ENCODE peak calls at places on chromosomes 2 and 18, in four cellular contexts. Y, T, C and Q are unnamed samples.

GRCh38 chr2:238523158-238524110 is 96.7 kb downstream of the ASB1 start:
- DNase-seq in Y (peak), T (no peak), C (peak), Q (peak)

GRCh38 chr2:53452957-53453748 is 314.5 kb upstream of the CHAC2 start:
- DNase-seq in Y (no peak), T (no peak), C (no peak), Q (no peak)

GRCh38 chr2:202378001-202378400 is 1.9 kb downstream of the BMPR2 start:
- DNase-seq in Y (no peak), T (no peak), C (no peak), Q (no peak)

GRCh38 chr2:190655570-190655969 is 6.7 kb downstream of the NAB1 start:
- DNase-seq in Y (no peak), T (no peak), C (no peak), Q (no peak)

GRCh38 chr2:120344214-120344990 is 1.5 kb upstream of the INHBB start:
- DNase-seq in Y (no peak), T (no peak), C (no peak), Q (peak)

GRCh38 chr18:76098728-76099514 is 396.1 kb downstream of the ZNF516 start:
- DNase-seq in Y (no peak), T (no peak), C (no peak), Q (no peak)

GRCh38 chr2:104434363-104434792 is 419.5 kb upstream of the POU3F3 start:
- DNase-seq in Y (peak), T (no peak), C (no peak), Q (no peak)

GRCh38 chr18:48124857-48125626 is 194.6 kb upstream of the SMAD2 start:
- DNase-seq in Y (no peak), T (no peak), C (no peak), Q (no peak)

GRCh38 chr18:63161728-63162195 is 157.8 kb downstream of the BCL2 start:
- DNase-seq in Y (no peak), T (peak), C (peak), Q (no peak)

GRCh38 chr2:12484536-12485115 is 232.1 kb upstream of the TRIB2 start:
- DNase-seq in Y (no peak), T (no peak), C (no peak), Q (no peak)

GRCh38 chr2:178756343-178756742 is 50.9 kb downstream of the TTN start:
- DNase-seq in Y (no peak), T (no peak), C (no peak), Q (no peak)

GRCh38 chr2:21773168-21773567 is 649.4 kb downstream of the TDRD15 start:
- DNase-seq in Y (no peak), T (no peak), C (no peak), Q (no peak)

DNA sequence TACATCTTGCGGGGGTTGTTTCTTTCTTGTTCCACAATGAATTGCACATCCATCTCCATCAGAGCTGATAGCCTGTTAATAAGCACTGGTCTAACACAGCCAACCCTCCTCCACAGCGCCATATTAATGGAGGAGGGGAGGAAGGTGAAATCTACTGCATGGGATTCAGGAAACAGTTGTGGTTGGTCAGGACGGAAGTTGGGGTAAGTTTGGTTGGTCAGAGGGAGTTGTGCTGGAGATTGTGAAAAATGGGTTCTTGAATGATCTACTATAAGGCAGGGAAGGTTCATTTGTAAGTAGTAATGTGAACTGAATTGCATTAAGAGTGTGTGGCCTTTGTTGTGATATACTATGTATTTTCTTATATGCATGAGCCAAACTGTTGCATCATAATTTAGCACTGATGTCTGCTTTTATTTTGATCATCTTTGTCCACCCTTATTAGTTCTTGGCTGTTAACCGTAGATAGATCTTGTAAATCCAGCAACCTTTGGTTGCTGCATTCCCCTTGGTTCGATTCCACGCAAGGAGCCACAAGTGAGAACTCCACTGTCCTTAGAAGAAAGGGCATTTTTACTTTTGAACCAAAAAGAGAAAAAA is 150.6 kb upstream of the MAPRE2 start:
- DNase-seq in Y (no peak), T (no peak), C (no peak), Q (peak)
- TF ChIP-seq CTCF in Y (no peak), T (no peak), C (no peak), Q (no peak)

GRCh38 chr2:224577541-224577940 is 7.6 kb downstream of the CUL3 start:
- DNase-seq in Y (no peak), T (no peak), C (no peak), Q (no peak)

GRCh38 chr2:224579411-224579810 is 5.8 kb downstream of the CUL3 start:
- DNase-seq in Y (no peak), T (no peak), C (no peak), Q (no peak)

GRCh38 chr2:224574423-224575084 is 10.6 kb downstream of the CUL3 start:
- DNase-seq in Y (no peak), T (no peak), C (no peak), Q (no peak)

GRCh38 chr2:224573724-224574123 is 11.4 kb downstream of the CUL3 start:
- DNase-seq in Y (no peak), T (no peak), C (no peak), Q (no peak)

GRCh38 chr2:224576098-224576715 is 9.0 kb downstream of the CUL3 start:
- DNase-seq in Y (no peak), T (no peak), C (no peak), Q (no peak)
- H3K4me3 ChIP-seq in Y (no peak), T (no peak), C (no peak), Q (no peak)

GRCh38 chr2:42133771-42134195 is 35.4 kb upstream of the EML4 start:
- DNase-seq in Y (no peak), T (no peak), C (no peak), Q (no peak)

GRCh38 chr2:42129947-42130346 is 39.2 kb upstream of the EML4 start:
- DNase-seq in Y (no peak), T (no peak), C (no peak), Q (no peak)

GRCh38 chr2:42132066-42132965 is 36.8 kb upstream of the EML4 start:
- DNase-seq in Y (no peak), T (no peak), C (no peak), Q (no peak)

GRCh38 chr2:42135381-42136312 is 33.5 kb upstream of the EML4 start:
- DNase-seq in Y (no peak), T (no peak), C (peak), Q (no peak)

DNA sequence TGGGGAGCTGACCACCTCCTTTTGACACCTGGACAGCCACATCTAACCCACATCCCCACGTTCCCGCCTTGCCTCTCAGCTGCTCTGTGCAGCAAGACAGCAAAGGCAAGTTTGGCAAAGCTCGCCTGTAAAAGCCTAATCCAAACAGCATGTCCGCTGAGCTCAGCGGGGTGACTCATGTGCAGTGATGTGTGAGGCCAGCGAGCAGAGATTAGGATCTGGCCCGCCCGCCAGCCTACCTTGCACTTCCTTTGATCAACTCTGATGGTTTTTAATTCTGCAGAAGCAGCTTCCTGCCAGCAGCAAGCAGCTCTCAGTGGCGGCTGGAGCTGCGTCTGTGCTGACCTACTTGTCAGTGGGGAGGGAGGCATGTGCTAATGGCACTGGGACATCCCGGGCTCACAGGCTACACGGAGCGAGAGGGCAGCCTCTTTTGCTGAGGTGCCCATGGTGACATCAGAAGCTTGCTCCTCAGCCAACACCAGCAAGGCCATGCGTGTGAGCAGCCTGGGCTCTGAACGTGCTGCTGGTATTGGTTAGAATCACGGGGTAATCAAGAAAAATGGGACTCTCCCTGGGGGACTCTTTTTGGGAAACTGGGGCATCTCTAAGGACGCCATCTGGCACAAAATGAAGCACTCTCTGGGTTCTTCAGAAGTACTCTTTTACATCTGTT is 36.0 kb upstream of the EML4 start:
- DNase-seq in Y (no peak), T (peak), C (peak), Q (peak)
- TF ChIP-seq GABPA in Y (no peak), T (peak), C (no peak), Q (no peak)

DNA sequence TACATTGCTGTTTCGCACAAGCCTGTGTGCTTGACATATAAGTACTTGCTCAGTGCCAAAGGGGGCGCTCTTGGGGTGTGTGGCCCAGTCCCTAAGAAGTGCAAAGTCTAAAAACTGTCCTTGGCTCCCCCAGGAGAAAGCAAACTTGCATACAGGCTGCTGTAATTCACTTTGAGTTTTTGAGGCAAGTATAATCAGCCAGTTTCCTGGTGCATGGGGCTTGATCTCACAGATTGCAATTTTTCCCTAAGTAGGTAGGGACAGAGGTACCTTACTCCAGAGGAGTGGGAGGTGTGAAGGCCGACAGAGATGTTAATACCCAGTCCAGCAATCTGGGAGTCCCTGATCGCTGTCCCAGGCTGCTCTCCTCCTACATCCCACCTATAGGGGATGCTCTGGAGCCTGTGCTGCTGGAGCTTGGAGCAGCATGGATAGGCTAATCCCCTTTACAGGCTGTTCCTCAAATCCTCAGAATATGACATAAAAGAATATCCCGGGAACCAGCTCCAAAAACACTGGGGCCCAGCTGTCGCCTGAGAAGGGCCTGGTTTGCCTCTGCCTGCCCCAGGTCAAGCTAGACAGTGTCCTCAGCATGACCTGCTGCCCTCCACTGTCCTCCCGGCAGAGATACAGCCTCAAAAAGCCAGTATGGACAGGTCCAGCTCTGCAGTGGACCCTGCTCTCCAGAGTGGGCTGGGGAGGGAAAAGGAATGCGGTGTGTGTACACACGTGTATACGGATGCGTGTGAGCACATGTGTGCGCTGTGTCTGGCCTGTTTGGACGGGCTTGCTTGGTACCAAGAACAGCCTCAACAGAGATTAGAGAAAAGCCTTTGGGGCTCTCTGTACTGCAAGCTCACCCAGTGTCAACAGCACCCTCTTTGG is 136.6 kb upstream of the HAAO start:
- DNase-seq in Y (no peak), T (peak), C (peak), Q (no peak)
- TF ChIP-seq CTCF in Y (peak), T (peak), C (peak), Q (no peak)

DNA sequence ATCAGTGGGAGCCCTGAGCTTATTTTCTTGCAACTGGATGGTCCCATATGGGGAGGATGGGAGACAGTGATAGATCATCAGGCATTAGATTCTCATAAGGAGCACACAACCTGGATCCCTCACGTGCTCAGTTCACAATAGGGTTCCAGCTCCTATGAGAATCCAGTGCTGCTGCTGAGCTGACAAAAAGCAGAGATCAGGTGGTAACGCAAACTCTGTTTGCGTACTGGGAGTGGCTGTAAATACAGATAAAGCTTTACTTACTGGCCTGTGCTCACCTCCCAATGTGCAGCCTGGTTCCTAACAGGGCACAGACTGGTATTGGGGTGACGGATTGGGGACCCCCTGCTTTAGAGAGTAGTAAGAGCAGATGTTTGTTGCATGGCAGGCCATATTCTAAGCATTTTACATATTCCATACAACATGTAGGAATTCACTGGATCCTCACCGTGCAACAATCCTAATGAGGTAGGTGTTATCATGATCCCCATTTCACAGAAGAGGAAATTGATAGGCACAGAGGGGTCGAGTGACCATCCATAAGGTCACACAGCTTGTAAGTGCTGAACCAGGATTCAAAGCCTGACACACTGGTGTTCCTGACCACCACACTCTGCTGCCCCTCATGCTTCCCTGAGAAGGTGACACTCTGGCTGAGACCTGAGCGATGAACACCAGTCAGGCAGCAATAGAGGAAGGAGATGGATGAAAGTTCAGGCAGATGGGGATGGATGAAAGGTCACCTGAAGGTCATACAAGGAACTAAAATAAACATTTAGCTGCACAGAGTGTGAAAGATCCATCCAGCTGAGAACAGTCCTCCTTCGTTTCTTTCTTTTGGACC is 15.7 kb upstream of the MAT2A start:
- DNase-seq in Y (no peak), T (peak), C (no peak), Q (no peak)
- H3K4me3 ChIP-seq in Y (no peak), T (no peak), C (no peak), Q (no peak)